ENCODE peak calls at places on chromosomes 13 and 19, in seven cellular contexts. N, X, Q, P, V, H and J are unnamed samples.

GRCh38 chr13:109821038-109821545 is 34.7 kb upstream of the IRS2 start:
- DNase-seq in N (no peak), X (no peak), Q (no peak), P (no peak), V (no peak), H (no peak), J (no peak)

GRCh38 chr19:44308011-44308410 is 3.2 kb upstream of the ZNF235 start:
- DNase-seq in N (no peak), X (no peak), Q (no peak), P (no peak), V (no peak), H (no peak), J (no peak)

GRCh38 chr19:13834308-13834790 is 39.1 kb downstream of the ZSWIM4 start:
- DNase-seq in N (no peak), X (no peak), Q (no peak), P (no peak), V (no peak), H (no peak), J (peak; percentile 85)

GRCh38 chr13:25733061-25733491 is 318.7 kb downstream of the SHISA2 start:
- DNase-seq in N (no peak), X (no peak), Q (no peak), P (no peak), V (no peak), H (no peak), J (no peak)

GRCh38 chr19:44728178-44728577 is 20.3 kb upstream of the BCL3 start:
- DNase-seq in N (no peak), X (no peak), Q (no peak), P (no peak), V (no peak), H (no peak), J (no peak)

GRCh38 chr13:94711561-94712286 is 621 bp downstream of the SOX21 start:
- DNase-seq in N (no peak), X (no peak), Q (peak; percentile 47), P (no peak), V (no peak), H (peak; percentile 54), J (no peak)

GRCh38 chr13:109949395-109949794 is 163.0 kb upstream of the IRS2 start:
- DNase-seq in N (no peak), X (no peak), Q (no peak), P (no peak), V (no peak), H (no peak), J (no peak)

GRCh38 chr19:38429055-38429810 is 3.2 kb upstream of the RASGRP4 start:
- DNase-seq in N (no peak), X (no peak), Q (no peak), P (no peak), V (no peak), H (no peak), J (no peak)

GRCh38 chr19:10089801-10090375 is 3.8 kb downstream of the SHFL start:
- DNase-seq in N (no peak), X (no peak), Q (peak; percentile 4), P (no peak), V (no peak), H (no peak), J (no peak)

GRCh38 chr13:44448875-44449274 is 75.3 kb downstream of the SERP2 start:
- DNase-seq in N (no peak), X (no peak), Q (no peak), P (no peak), V (no peak), H (no peak), J (no peak)

GRCh38 chr13:40993987-40994386 is 25.1 kb downstream of the ELF1 start:
- DNase-seq in N (peak; percentile 87), X (no peak), Q (no peak), P (no peak), V (no peak), H (no peak), J (peak; percentile 83)

GRCh38 chr19:56145698-56146097 is 4.6 kb downstream of the ZNF444 start:
- DNase-seq in N (no peak), X (no peak), Q (no peak), P (no peak), V (no peak), H (no peak), J (no peak)

GRCh38 chr13:20127563-20128458 is 33.0 kb downstream of the GJA3 start:
- DNase-seq in N (no peak), X (no peak), Q (no peak), P (peak; percentile 53), V (peak; percentile 84), H (peak; percentile 87), J (no peak)

GRCh38 chr19:56170261-56170660 is 5.5 kb upstream of the GALP start:
- DNase-seq in N (no peak), X (no peak), Q (peak; percentile 46), P (peak; percentile 86), V (no peak), H (no peak), J (no peak)

GRCh38 chr19:58555920-58556632 is 1.2 kb upstream of the CHMP2A start:
- DNase-seq in N (no peak), X (no peak), Q (no peak), P (no peak), V (no peak), H (no peak), J (no peak)

GRCh38 chr19:7476241-7476640 is 12.6 kb downstream of the PEX11G start:
- DNase-seq in N (no peak), X (no peak), Q (no peak), P (no peak), V (no peak), H (peak; percentile 52), J (no peak)

GRCh38 chr19:7478173-7478842 is 10.5 kb downstream of the PEX11G start:
- DNase-seq in N (no peak), X (no peak), Q (no peak), P (no peak), V (no peak), H (peak; percentile 29), J (no peak)

GRCh38 chr19:7476941-7477494 is 11.8 kb downstream of the PEX11G start:
- DNase-seq in N (no peak), X (no peak), Q (no peak), P (no peak), V (no peak), H (peak; percentile 23), J (no peak)

GRCh38 chr19:7477758-7478157 is 11.1 kb downstream of the PEX11G start:
- DNase-seq in N (no peak), X (no peak), Q (no peak), P (no peak), V (no peak), H (no peak), J (no peak)

GRCh38 chr19:7475665-7476064 is 13.2 kb downstream of the PEX11G start:
- DNase-seq in N (no peak), X (no peak), Q (no peak), P (no peak), V (no peak), H (peak; percentile 28), J (no peak)
- TF ChIP-seq JUND in N (no peak), X (no peak), Q (no peak), P (no peak), V (no peak), H (no peak), J (no peak)

GRCh38 chr13:100454876-100455275 is 133.7 kb downstream of the GGACT start:
- DNase-seq in N (peak; percentile 79), X (no peak), Q (no peak), P (no peak), V (no peak), H (no peak), J (peak; percentile 47)
- TF ChIP-seq JUND in N (peak; percentile 98), X (no peak), Q (no peak), P (no peak), V (peak; percentile 49), H (peak; percentile 62), J (no peak)

GRCh38 chr19:1079566-1080111 is 12.7 kb downstream of the ARHGAP45 start:
- DNase-seq in N (no peak), X (no peak), Q (no peak), P (no peak), V (no peak), H (peak; percentile 89), J (no peak)
- TF ChIP-seq JUND in N (no peak), X (no peak), Q (no peak), P (no peak), V (no peak), H (no peak), J (no peak)

GRCh38 chr19:47228937-47229673 is 1.9 kb downstream of the BBC3 start:
- DNase-seq in N (no peak), X (no peak), Q (peak; percentile 24), P (peak; percentile 32), V (no peak), H (no peak), J (no peak)

GRCh38 chr19:47227347-47228167 is 3.4 kb downstream of the BBC3 start:
- DNase-seq in N (peak; percentile 87), X (peak; percentile 69), Q (peak; percentile 62), P (peak; percentile 88), V (peak; percentile 94), H (peak; percentile 77), J (peak; percentile 88)

GRCh38 chr19:47229674-47230121 is 1.3 kb downstream of the BBC3 start:
- DNase-seq in N (no peak), X (no peak), Q (no peak), P (no peak), V (no peak), H (peak; percentile 26), J (no peak)

GRCh38 chr19:47226426-47227346 is 4.3 kb downstream of the BBC3 start:
- DNase-seq in N (peak; percentile 76), X (peak; percentile 57), Q (peak; percentile 55), P (peak; percentile 89), V (peak; percentile 69), H (peak; percentile 60), J (no peak)

GRCh38 chr19:47228168-47228936 is 2.6 kb downstream of the BBC3 start:
- DNase-seq in N (no peak), X (no peak), Q (peak; percentile 26), P (peak; percentile 69), V (peak; percentile 72), H (peak; percentile 66), J (no peak)
- TF ChIP-seq JUND in N (no peak), X (no peak), Q (peak; percentile 47), P (no peak), V (no peak), H (no peak), J (no peak)

GRCh38 chr13:75661443-75661842 is 25.3 kb downstream of the LMO7 start:
- DNase-seq in N (no peak), X (no peak), Q (no peak), P (no peak), V (no peak), H (no peak), J (no peak)

GRCh38 chr13:75660694-75661093 is 24.6 kb downstream of the LMO7 start:
- DNase-seq in N (no peak), X (no peak), Q (no peak), P (no peak), V (no peak), H (no peak), J (no peak)

GRCh38 chr13:75650991-75651390 is 14.9 kb downstream of the LMO7 start:
- DNase-seq in N (no peak), X (no peak), Q (no peak), P (no peak), V (no peak), H (no peak), J (no peak)

GRCh38 chr13:75656590-75656989 is 20.5 kb downstream of the LMO7 start:
- DNase-seq in N (no peak), X (no peak), Q (no peak), P (no peak), V (no peak), H (no peak), J (no peak)
- TF ChIP-seq JUND in N (no peak), X (no peak), Q (no peak), P (no peak), V (no peak), H (no peak), J (no peak)